ENCODE peak calls at places on chromosomes 13 and 19, in five cellular contexts. F, M, Z, A and D are unnamed samples.

GRCh38 chr13:35848316-35848715 is 282.9 kb downstream of the DCLK1 start:
- DNase-seq in F (no peak), A (no peak), M (no peak), Z (no peak), D (no peak)

GRCh38 chr13:95256086-95256485 is 45.2 kb downstream of the ABCC4 start:
- DNase-seq in Z (no peak), M (no peak), F (no peak), A (peak), D (no peak)

GRCh38 chr19:38434549-38435051 is 1.1 kb downstream of the RYR1 start:
- DNase-seq in A (no peak), F (no peak), M (no peak), Z (no peak), D (no peak)

GRCh38 chr19:29505034-29505824 is 20.6 kb upstream of the VSTM2B start:
- DNase-seq in M (no peak), A (no peak), Z (no peak), F (no peak), D (no peak)

GRCh38 chr19:55158848-55159793 is 1.6 kb upstream of the TNNI3 start:
- DNase-seq in Z (no peak), F (no peak), A (peak), M (peak), D (no peak)

GRCh38 chr19:4968462-4969291 is at the start of gene KDM4B:
- DNase-seq in Z (peak), A (peak), M (peak), F (peak), D (peak)

GRCh38 chr13:96551540-96551939 is 442.7 kb downstream of the OXGR1 start:
- DNase-seq in F (no peak), Z (no peak), M (no peak), A (no peak), D (no peak)

GRCh38 chr13:83992566-83993358 is 110.5 kb upstream of the SLITRK1 start:
- DNase-seq in A (no peak), Z (no peak), M (no peak), F (no peak), D (no peak)